ENCODE peak calls at places on chromosomes 4 and X, in ten cellular contexts. One of them, this sample, is unnamed.

GRCh38 chr4:8340721-8341680 is 71.4 kb downstream of the HTRA3 start:
- DNase-seq in NAMALWA: no peak
- DNase-seq in activated CD4-positive, alpha-beta T cell treated with anti-CD3 and anti-CD28 coated beads, Interleukin-2, amount 50 U/mL, for 1 hour: no peak
- DNase-seq in GM12865: no peak
- DNase-seq in caudate nucleus: peak
- DNase-seq in left ventricle myocardium inferior: peak
- DNase-seq in HTR-8/SVneo: no peak
- DNase-seq in bronchial epithelial cell: no peak
- DNase-seq in Karpas-422: no peak
- DNase-seq in heart left ventricle: peak
- DNase-seq in this sample: peak

GRCh38 chr4:184252136-184253071 is 34.7 kb upstream of the ENPP6 start:
- DNase-seq in activated CD4-positive, alpha-beta T cell treated with anti-CD3 and anti-CD28 coated beads, Interleukin-2, amount 50 U/mL, for 1 hour: no peak
- DNase-seq in Karpas-422: no peak
- DNase-seq in GM12865: no peak
- DNase-seq in heart left ventricle: no peak
- DNase-seq in bronchial epithelial cell: no peak
- DNase-seq in left ventricle myocardium inferior: no peak
- DNase-seq in HTR-8/SVneo: no peak
- DNase-seq in caudate nucleus: no peak
- DNase-seq in NAMALWA: no peak
- DNase-seq in this sample: no peak

GRCh38 chr4:172850838-172851237 is 317.8 kb upstream of the GALNT7 start:
- DNase-seq in NAMALWA: no peak
- DNase-seq in Karpas-422: no peak
- DNase-seq in left ventricle myocardium inferior: no peak
- DNase-seq in GM12865: no peak
- DNase-seq in bronchial epithelial cell: peak
- DNase-seq in caudate nucleus: no peak
- DNase-seq in activated CD4-positive, alpha-beta T cell treated with anti-CD3 and anti-CD28 coated beads, Interleukin-2, amount 50 U/mL, for 1 hour: no peak
- DNase-seq in HTR-8/SVneo: peak
- DNase-seq in heart left ventricle: no peak
- DNase-seq in this sample: no peak

GRCh38 chr4:168832746-168833575 is 177.1 kb downstream of the CBR4 start:
- DNase-seq in activated CD4-positive, alpha-beta T cell treated with anti-CD3 and anti-CD28 coated beads, Interleukin-2, amount 50 U/mL, for 1 hour: no peak
- DNase-seq in caudate nucleus: no peak
- DNase-seq in GM12865: no peak
- DNase-seq in left ventricle myocardium inferior: peak
- DNase-seq in HTR-8/SVneo: peak
- DNase-seq in Karpas-422: no peak
- DNase-seq in NAMALWA: no peak
- DNase-seq in bronchial epithelial cell: peak
- DNase-seq in heart left ventricle: peak
- DNase-seq in this sample: peak

GRCh38 chrX:48531359-48531954 is 8.1 kb upstream of the TBC1D25 start:
- DNase-seq in Karpas-422: no peak
- DNase-seq in HTR-8/SVneo: no peak
- DNase-seq in heart left ventricle: no peak
- DNase-seq in activated CD4-positive, alpha-beta T cell treated with anti-CD3 and anti-CD28 coated beads, Interleukin-2, amount 50 U/mL, for 1 hour: no peak
- DNase-seq in bronchial epithelial cell: peak
- DNase-seq in left ventricle myocardium inferior: no peak
- DNase-seq in NAMALWA: no peak
- DNase-seq in caudate nucleus: no peak
- DNase-seq in GM12865: no peak
- DNase-seq in this sample: no peak

GRCh38 chrX:102651968-102652744 is 873 bp downstream of the GPRASP1 start:
- DNase-seq in activated CD4-positive, alpha-beta T cell treated with anti-CD3 and anti-CD28 coated beads, Interleukin-2, amount 50 U/mL, for 1 hour: peak
- DNase-seq in bronchial epithelial cell: peak
- DNase-seq in GM12865: no peak
- DNase-seq in NAMALWA: no peak
- DNase-seq in left ventricle myocardium inferior: no peak
- DNase-seq in Karpas-422: no peak
- DNase-seq in caudate nucleus: peak
- DNase-seq in heart left ventricle: no peak
- DNase-seq in HTR-8/SVneo: no peak
- DNase-seq in this sample: peak

GRCh38 chrX:19673334-19674040 is 158.2 kb upstream of the MAP3K15 start:
- DNase-seq in caudate nucleus: no peak
- DNase-seq in Karpas-422: no peak
- DNase-seq in GM12865: no peak
- DNase-seq in heart left ventricle: peak
- DNase-seq in activated CD4-positive, alpha-beta T cell treated with anti-CD3 and anti-CD28 coated beads, Interleukin-2, amount 50 U/mL, for 1 hour: no peak
- DNase-seq in NAMALWA: no peak
- DNase-seq in HTR-8/SVneo: peak
- DNase-seq in left ventricle myocardium inferior: peak
- DNase-seq in bronchial epithelial cell: peak
- DNase-seq in this sample: peak

GRCh38 chr4:136581119-136581518 is 951.2 kb downstream of the PCDH18 start:
- DNase-seq in GM12865: no peak
- DNase-seq in left ventricle myocardium inferior: no peak
- DNase-seq in HTR-8/SVneo: no peak
- DNase-seq in activated CD4-positive, alpha-beta T cell treated with anti-CD3 and anti-CD28 coated beads, Interleukin-2, amount 50 U/mL, for 1 hour: no peak
- DNase-seq in NAMALWA: no peak
- DNase-seq in heart left ventricle: no peak
- DNase-seq in bronchial epithelial cell: no peak
- DNase-seq in Karpas-422: no peak
- DNase-seq in caudate nucleus: no peak
- DNase-seq in this sample: no peak

GRCh38 chr4:25908491-25908901 is 5.5 kb upstream of the SMIM20 start:
- DNase-seq in caudate nucleus: no peak
- DNase-seq in HTR-8/SVneo: peak
- DNase-seq in left ventricle myocardium inferior: no peak
- DNase-seq in heart left ventricle: peak
- DNase-seq in bronchial epithelial cell: peak
- DNase-seq in GM12865: no peak
- DNase-seq in NAMALWA: no peak
- DNase-seq in Karpas-422: no peak
- DNase-seq in activated CD4-positive, alpha-beta T cell treated with anti-CD3 and anti-CD28 coated beads, Interleukin-2, amount 50 U/mL, for 1 hour: no peak
- DNase-seq in this sample: no peak

GRCh38 chr4:26263165-26263564 is 57.6 kb upstream of the RBPJ start:
- DNase-seq in GM12865: peak
- DNase-seq in left ventricle myocardium inferior: no peak
- DNase-seq in NAMALWA: peak
- DNase-seq in heart left ventricle: no peak
- DNase-seq in bronchial epithelial cell: peak
- DNase-seq in activated CD4-positive, alpha-beta T cell treated with anti-CD3 and anti-CD28 coated beads, Interleukin-2, amount 50 U/mL, for 1 hour: no peak
- DNase-seq in HTR-8/SVneo: no peak
- DNase-seq in Karpas-422: peak
- DNase-seq in caudate nucleus: no peak
- DNase-seq in this sample: no peak

GRCh38 chrX:16552546-16552945 is 97.4 kb upstream of the S100G start:
- DNase-seq in NAMALWA: no peak
- DNase-seq in left ventricle myocardium inferior: no peak
- DNase-seq in caudate nucleus: no peak
- DNase-seq in Karpas-422: no peak
- DNase-seq in GM12865: no peak
- DNase-seq in heart left ventricle: no peak
- DNase-seq in activated CD4-positive, alpha-beta T cell treated with anti-CD3 and anti-CD28 coated beads, Interleukin-2, amount 50 U/mL, for 1 hour: no peak
- DNase-seq in bronchial epithelial cell: peak
- DNase-seq in HTR-8/SVneo: peak
- DNase-seq in this sample: no peak

GRCh38 chr4:26873391-26874026 is 12.9 kb downstream of the STIM2 start:
- DNase-seq in GM12865: peak
- DNase-seq in caudate nucleus: no peak
- DNase-seq in NAMALWA: no peak
- DNase-seq in HTR-8/SVneo: no peak
- DNase-seq in left ventricle myocardium inferior: no peak
- DNase-seq in activated CD4-positive, alpha-beta T cell treated with anti-CD3 and anti-CD28 coated beads, Interleukin-2, amount 50 U/mL, for 1 hour: peak
- DNase-seq in heart left ventricle: no peak
- DNase-seq in bronchial epithelial cell: no peak
- DNase-seq in Karpas-422: no peak
- DNase-seq in this sample: no peak

GRCh38 chrX:56397636-56398035 is 165.5 kb downstream of the KLF8 start:
- DNase-seq in HTR-8/SVneo: no peak
- DNase-seq in heart left ventricle: no peak
- DNase-seq in left ventricle myocardium inferior: no peak
- DNase-seq in NAMALWA: no peak
- DNase-seq in GM12865: no peak
- DNase-seq in caudate nucleus: no peak
- DNase-seq in Karpas-422: no peak
- DNase-seq in activated CD4-positive, alpha-beta T cell treated with anti-CD3 and anti-CD28 coated beads, Interleukin-2, amount 50 U/mL, for 1 hour: no peak
- DNase-seq in bronchial epithelial cell: no peak
- DNase-seq in this sample: no peak

GRCh38 chr4:7803992-7804758 is 135.5 kb downstream of the AFAP1 start:
- DNase-seq in activated CD4-positive, alpha-beta T cell treated with anti-CD3 and anti-CD28 coated beads, Interleukin-2, amount 50 U/mL, for 1 hour: peak
- DNase-seq in bronchial epithelial cell: peak
- DNase-seq in left ventricle myocardium inferior: peak
- DNase-seq in HTR-8/SVneo: peak
- DNase-seq in GM12865: peak
- DNase-seq in NAMALWA: peak
- DNase-seq in Karpas-422: peak
- DNase-seq in heart left ventricle: peak
- DNase-seq in caudate nucleus: peak
- DNase-seq in this sample: peak

GRCh38 chr4:124722069-124722468 is 9.5 kb upstream of the ANKRD50 start:
- DNase-seq in NAMALWA: no peak
- DNase-seq in heart left ventricle: no peak
- DNase-seq in GM12865: no peak
- DNase-seq in caudate nucleus: no peak
- DNase-seq in bronchial epithelial cell: peak
- DNase-seq in HTR-8/SVneo: no peak
- DNase-seq in activated CD4-positive, alpha-beta T cell treated with anti-CD3 and anti-CD28 coated beads, Interleukin-2, amount 50 U/mL, for 1 hour: no peak
- DNase-seq in Karpas-422: no peak
- DNase-seq in left ventricle myocardium inferior: no peak
- DNase-seq in this sample: no peak

GRCh38 chr4:65482410-65482809 is 187.9 kb downstream of the EPHA5 start:
- DNase-seq in Karpas-422: no peak
- DNase-seq in caudate nucleus: no peak
- DNase-seq in activated CD4-positive, alpha-beta T cell treated with anti-CD3 and anti-CD28 coated beads, Interleukin-2, amount 50 U/mL, for 1 hour: no peak
- DNase-seq in bronchial epithelial cell: peak
- DNase-seq in heart left ventricle: no peak
- DNase-seq in HTR-8/SVneo: peak
- DNase-seq in GM12865: no peak
- DNase-seq in left ventricle myocardium inferior: no peak
- DNase-seq in NAMALWA: no peak
- DNase-seq in this sample: no peak

GRCh38 chr4:150818661-150819060 is 196.4 kb downstream of the LRBA start:
- DNase-seq in heart left ventricle: no peak
- DNase-seq in NAMALWA: no peak
- DNase-seq in left ventricle myocardium inferior: no peak
- DNase-seq in activated CD4-positive, alpha-beta T cell treated with anti-CD3 and anti-CD28 coated beads, Interleukin-2, amount 50 U/mL, for 1 hour: no peak
- DNase-seq in GM12865: no peak
- DNase-seq in HTR-8/SVneo: no peak
- DNase-seq in bronchial epithelial cell: peak
- DNase-seq in caudate nucleus: no peak
- DNase-seq in Karpas-422: no peak
- DNase-seq in this sample: no peak

GRCh38 chrX:20595928-20596550 is 329.3 kb upstream of the RPS6KA3 start:
- DNase-seq in left ventricle myocardium inferior: no peak
- DNase-seq in activated CD4-positive, alpha-beta T cell treated with anti-CD3 and anti-CD28 coated beads, Interleukin-2, amount 50 U/mL, for 1 hour: no peak
- DNase-seq in bronchial epithelial cell: peak
- DNase-seq in GM12865: no peak
- DNase-seq in HTR-8/SVneo: no peak
- DNase-seq in NAMALWA: no peak
- DNase-seq in caudate nucleus: no peak
- DNase-seq in Karpas-422: no peak
- DNase-seq in heart left ventricle: no peak
- DNase-seq in this sample: peak

GRCh38 chrX:154980330-154981115 is 42.0 kb downstream of the F8 start:
- DNase-seq in heart left ventricle: peak
- DNase-seq in bronchial epithelial cell: peak
- DNase-seq in left ventricle myocardium inferior: peak
- DNase-seq in HTR-8/SVneo: peak
- DNase-seq in NAMALWA: peak
- DNase-seq in GM12865: peak
- DNase-seq in Karpas-422: peak
- DNase-seq in caudate nucleus: peak
- DNase-seq in activated CD4-positive, alpha-beta T cell treated with anti-CD3 and anti-CD28 coated beads, Interleukin-2, amount 50 U/mL, for 1 hour: peak
- DNase-seq in this sample: peak

GRCh38 chr4:106584590-106584989 is 216.0 kb upstream of the GIMD1 start:
- DNase-seq in HTR-8/SVneo: no peak
- DNase-seq in bronchial epithelial cell: no peak
- DNase-seq in caudate nucleus: no peak
- DNase-seq in GM12865: no peak
- DNase-seq in Karpas-422: no peak
- DNase-seq in NAMALWA: no peak
- DNase-seq in left ventricle myocardium inferior: no peak
- DNase-seq in activated CD4-positive, alpha-beta T cell treated with anti-CD3 and anti-CD28 coated beads, Interleukin-2, amount 50 U/mL, for 1 hour: no peak
- DNase-seq in heart left ventricle: no peak
- DNase-seq in this sample: no peak

GRCh38 chr4:78222575-78223186 is 165.6 kb downstream of the FRAS1 start:
- DNase-seq in Karpas-422: no peak
- DNase-seq in activated CD4-positive, alpha-beta T cell treated with anti-CD3 and anti-CD28 coated beads, Interleukin-2, amount 50 U/mL, for 1 hour: no peak
- DNase-seq in left ventricle myocardium inferior: no peak
- DNase-seq in GM12865: no peak
- DNase-seq in caudate nucleus: no peak
- DNase-seq in NAMALWA: no peak
- DNase-seq in HTR-8/SVneo: no peak
- DNase-seq in heart left ventricle: no peak
- DNase-seq in bronchial epithelial cell: peak
- DNase-seq in this sample: no peak

GRCh38 chr4:138035781-138036258 is 206.3 kb downstream of the SLC7A11 start:
- DNase-seq in GM12865: peak
- DNase-seq in bronchial epithelial cell: peak
- DNase-seq in HTR-8/SVneo: peak
- DNase-seq in activated CD4-positive, alpha-beta T cell treated with anti-CD3 and anti-CD28 coated beads, Interleukin-2, amount 50 U/mL, for 1 hour: no peak
- DNase-seq in heart left ventricle: no peak
- DNase-seq in caudate nucleus: no peak
- DNase-seq in left ventricle myocardium inferior: no peak
- DNase-seq in NAMALWA: peak
- DNase-seq in Karpas-422: peak
- DNase-seq in this sample: peak

GRCh38 chrX:69746051-69746450 is 130.1 kb downstream of the EDA start:
- DNase-seq in heart left ventricle: no peak
- DNase-seq in Karpas-422: no peak
- DNase-seq in left ventricle myocardium inferior: no peak
- DNase-seq in caudate nucleus: no peak
- DNase-seq in NAMALWA: no peak
- DNase-seq in HTR-8/SVneo: no peak
- DNase-seq in GM12865: no peak
- DNase-seq in bronchial epithelial cell: no peak
- DNase-seq in activated CD4-positive, alpha-beta T cell treated with anti-CD3 and anti-CD28 coated beads, Interleukin-2, amount 50 U/mL, for 1 hour: no peak
- DNase-seq in this sample: no peak

GRCh38 chrX:53688300-53688699 is 1.8 kb upstream of the HUWE1 start:
- DNase-seq in caudate nucleus: no peak
- DNase-seq in GM12865: no peak
- DNase-seq in NAMALWA: no peak
- DNase-seq in HTR-8/SVneo: no peak
- DNase-seq in Karpas-422: no peak
- DNase-seq in heart left ventricle: no peak
- DNase-seq in activated CD4-positive, alpha-beta T cell treated with anti-CD3 and anti-CD28 coated beads, Interleukin-2, amount 50 U/mL, for 1 hour: no peak
- DNase-seq in bronchial epithelial cell: no peak
- DNase-seq in left ventricle myocardium inferior: no peak
- DNase-seq in this sample: no peak

GRCh38 chr4:40621592-40622512 is 7.8 kb downstream of the RBM47 start:
- DNase-seq in left ventricle myocardium inferior: peak
- DNase-seq in bronchial epithelial cell: peak
- DNase-seq in Karpas-422: peak
- DNase-seq in NAMALWA: peak
- DNase-seq in caudate nucleus: no peak
- DNase-seq in activated CD4-positive, alpha-beta T cell treated with anti-CD3 and anti-CD28 coated beads, Interleukin-2, amount 50 U/mL, for 1 hour: no peak
- DNase-seq in heart left ventricle: peak
- DNase-seq in HTR-8/SVneo: peak
- DNase-seq in GM12865: peak
- DNase-seq in this sample: peak

GRCh38 chrX:132738951-132739350 is 219.5 kb downstream of the HS6ST2 start:
- DNase-seq in GM12865: no peak
- DNase-seq in heart left ventricle: no peak
- DNase-seq in activated CD4-positive, alpha-beta T cell treated with anti-CD3 and anti-CD28 coated beads, Interleukin-2, amount 50 U/mL, for 1 hour: no peak
- DNase-seq in caudate nucleus: no peak
- DNase-seq in NAMALWA: no peak
- DNase-seq in bronchial epithelial cell: no peak
- DNase-seq in HTR-8/SVneo: no peak
- DNase-seq in left ventricle myocardium inferior: no peak
- DNase-seq in Karpas-422: no peak
- DNase-seq in this sample: no peak

GRCh38 chr4:71689822-71690221 is 94.1 kb downstream of the GC start:
- DNase-seq in caudate nucleus: no peak
- DNase-seq in GM12865: no peak
- DNase-seq in left ventricle myocardium inferior: no peak
- DNase-seq in HTR-8/SVneo: no peak
- DNase-seq in bronchial epithelial cell: no peak
- DNase-seq in NAMALWA: no peak
- DNase-seq in activated CD4-positive, alpha-beta T cell treated with anti-CD3 and anti-CD28 coated beads, Interleukin-2, amount 50 U/mL, for 1 hour: no peak
- DNase-seq in heart left ventricle: no peak
- DNase-seq in Karpas-422: no peak
- DNase-seq in this sample: no peak

GRCh38 chr4:1208970-1209704 is 36.8 kb upstream of the SPON2 start:
- DNase-seq in activated CD4-positive, alpha-beta T cell treated with anti-CD3 and anti-CD28 coated beads, Interleukin-2, amount 50 U/mL, for 1 hour: no peak
- DNase-seq in NAMALWA: no peak
- DNase-seq in left ventricle myocardium inferior: peak
- DNase-seq in caudate nucleus: no peak
- DNase-seq in heart left ventricle: peak
- DNase-seq in bronchial epithelial cell: no peak
- DNase-seq in GM12865: no peak
- DNase-seq in Karpas-422: no peak
- DNase-seq in HTR-8/SVneo: no peak
- DNase-seq in this sample: peak

This sample was measured in thyroid gland.